ENCODE peak calls at places on chromosomes 5 and 9, in four cellular contexts. U is mesendoderm, W is IMR-90, D is neuronal stem cell. J is an unnamed sample.
A peak's percentile ranks its signal among the peaks of the same experiment; 100 is the strongest.

GRCh38 chr5:163658702-163659567 is 153.5 kb downstream of the MAT2B start:
- DNase-seq in W (peak; percentile 55), D (no peak), U (no peak), J (no peak)

GRCh38 chr9:74771262-74771585 is 116.5 kb downstream of the TRPM6 start:
- DNase-seq in U (no peak), D (no peak), W (no peak), J (no peak)

GRCh38 chr9:135706288-135706687 is 4.3 kb downstream of the KCNT1 start:
- DNase-seq in D (no peak), U (no peak), W (no peak), J (no peak)

GRCh38 chr9:87795178-87795577 is 69.3 kb downstream of the CTSL start:
- DNase-seq in D (no peak), U (peak; percentile 47), W (no peak), J (no peak)

GRCh38 chr9:108473209-108474112 is 382.3 kb downstream of the ACTL7B start:
- DNase-seq in D (no peak), W (peak; percentile 61), U (peak; percentile 4), J (peak; percentile 30)

GRCh38 chr5:138831703-138832102 is 43.4 kb downstream of the LRRTM2 start:
- DNase-seq in U (no peak), D (no peak), W (peak; percentile 37), J (peak; percentile 10)

GRCh38 chr9:72140582-72140981 is 8.7 kb upstream of the GDA start:
- DNase-seq in W (no peak), U (peak; percentile 30), D (no peak), J (peak; percentile 6)

GRCh38 chr9:135583686-135584011 is 22.1 kb downstream of the PAEP start:
- DNase-seq in D (no peak), U (no peak), W (no peak), J (no peak)

GRCh38 chr5:135426102-135427082 is 20.8 kb downstream of the DCANP1 start:
- DNase-seq in D (peak; percentile 21), W (peak; percentile 61), U (peak; percentile 67), J (peak; percentile 74)

GRCh38 chr9:96342553-96343245 is 40.7 kb upstream of the HSD17B3 start:
- DNase-seq in U (no peak), D (no peak), W (no peak), J (no peak)

DNA sequence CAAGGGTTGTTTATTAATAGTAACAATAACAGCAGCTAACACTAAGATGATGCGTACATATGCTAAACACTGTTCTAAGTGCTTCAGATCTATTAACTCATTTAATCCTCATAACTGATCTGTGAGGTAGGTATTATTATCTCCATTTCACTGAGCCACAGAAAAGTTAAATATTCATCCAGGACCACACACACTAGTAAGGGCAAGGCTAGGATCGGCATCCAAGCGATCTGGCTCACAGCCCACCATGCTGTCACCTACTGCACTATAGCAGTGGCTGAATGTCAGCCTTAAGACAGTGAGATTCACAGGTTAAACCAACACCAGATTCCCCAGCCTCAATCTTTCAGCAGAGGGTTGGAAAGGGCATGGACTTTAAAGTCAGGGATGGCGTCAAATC is 151.0 kb downstream of the MAPKAP1 start:
- DNase-seq in W (no peak), U (no peak), D (no peak), J (no peak)
- H3K27ac ChIP-seq in W (no peak overlapping the region), U (no peak overlapping the region), D (no peak overlapping the region), J (no peak overlapping the region)

DNA sequence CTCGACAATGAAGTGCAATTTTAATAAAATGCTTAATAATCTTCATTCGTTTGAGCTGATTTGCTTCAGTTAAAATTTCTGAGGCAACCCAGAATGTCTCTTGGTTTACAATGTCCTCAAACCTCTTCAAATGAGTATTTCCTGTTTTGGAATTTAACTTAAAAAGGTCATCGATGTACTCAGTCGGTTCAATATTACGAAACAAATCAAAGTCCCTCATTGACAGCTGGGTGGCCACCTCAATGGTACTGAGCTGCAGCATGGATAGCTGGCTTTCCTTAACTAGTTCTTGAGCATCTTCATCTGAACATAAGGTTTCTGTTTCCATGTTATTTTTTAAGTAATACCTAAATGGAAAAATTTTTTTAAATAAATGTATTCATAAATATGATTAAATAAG is 173.3 kb downstream of the RAPGEF6 start:
- DNase-seq in D (no peak), U (no peak), W (no peak), J (no peak)
- H3K18ac ChIP-seq in D (no peak overlapping the region), U (no peak overlapping the region), W (no peak overlapping the region), J (no peak overlapping the region)

DNA sequence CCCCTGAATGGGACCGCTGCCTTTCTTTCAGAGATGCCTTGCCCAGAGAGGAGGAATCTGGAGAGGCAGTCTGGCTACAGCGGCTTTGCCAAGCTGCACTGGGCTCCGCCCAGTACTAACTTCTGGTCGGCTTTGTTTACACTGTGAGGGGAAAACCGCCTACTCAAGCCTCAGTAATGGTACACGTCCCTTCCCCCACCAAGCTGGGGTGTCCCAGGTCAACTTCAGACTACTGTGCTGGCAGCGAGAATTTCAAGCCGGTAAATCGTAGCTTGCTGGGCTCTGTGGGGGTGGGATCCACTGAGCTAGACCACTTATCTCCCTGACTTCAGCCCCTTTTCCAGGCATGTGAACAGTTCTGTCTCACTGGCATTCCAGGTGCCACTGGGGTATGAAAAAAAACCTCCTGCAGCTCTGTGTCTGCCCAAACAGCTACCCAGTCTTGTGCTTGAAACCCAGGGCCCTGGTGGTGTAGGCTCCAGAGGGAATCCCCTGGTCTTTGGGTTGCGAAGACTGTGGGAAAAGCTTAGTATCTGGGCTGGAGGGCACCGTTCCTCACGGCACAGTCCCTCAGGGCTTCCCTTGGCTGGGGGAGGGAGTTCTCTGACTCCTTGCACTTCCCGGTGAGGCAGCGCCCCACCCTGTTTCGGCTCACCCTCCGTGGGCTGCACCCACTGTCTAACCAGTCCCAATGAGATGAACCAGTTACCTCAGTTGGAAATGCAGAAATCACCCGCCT is 171.2 kb downstream of the CWC27 start:
- DNase-seq in D (no peak), U (peak; percentile 50), W (peak; percentile 59), J (no peak)
- H3K27ac ChIP-seq in D (peak overlapping the region; percentile 36), U (no peak overlapping the region), W (peak overlapping the region; percentile 17), J (no peak overlapping the region)

DNA sequence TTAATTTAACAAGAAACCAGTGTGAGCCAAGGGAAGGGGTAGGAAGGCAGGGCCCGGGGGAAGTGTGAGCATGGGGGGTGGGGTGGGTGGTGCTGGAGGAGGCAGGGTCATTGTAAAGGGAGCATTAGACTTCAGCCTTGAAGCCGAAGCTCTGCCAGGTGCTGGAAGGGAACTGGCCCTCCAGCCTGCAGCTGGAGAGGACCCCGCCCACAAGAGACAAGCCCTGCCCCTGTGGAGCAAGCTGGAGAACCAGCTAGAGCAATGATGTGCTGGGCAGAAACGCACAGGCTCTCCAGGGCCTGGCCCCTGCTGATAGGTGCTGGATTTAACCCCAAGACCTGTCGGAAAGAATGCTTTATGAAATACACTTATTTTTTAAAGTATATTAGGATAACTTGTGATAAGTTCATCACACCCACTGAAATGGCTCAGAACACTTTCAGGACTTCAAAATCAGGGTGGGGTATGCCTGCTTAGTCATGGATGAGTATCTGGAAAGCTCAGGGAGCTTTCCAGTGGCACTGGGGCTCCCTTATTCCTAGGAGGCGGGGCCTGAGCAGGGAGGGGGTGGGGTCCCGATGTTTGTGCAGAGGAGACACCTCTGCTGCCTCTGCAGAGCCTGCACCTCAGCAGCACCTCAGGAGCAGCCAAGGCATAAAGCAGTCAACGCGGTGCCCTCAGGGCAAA is 27.1 kb downstream of the UBE2QL1 start:
- DNase-seq in U (peak; percentile 63), W (no peak), D (no peak), J (no peak)
- H3K18ac ChIP-seq in U (no peak overlapping the region), W (no peak overlapping the region), D (no peak overlapping the region), J (no peak overlapping the region)

DNA sequence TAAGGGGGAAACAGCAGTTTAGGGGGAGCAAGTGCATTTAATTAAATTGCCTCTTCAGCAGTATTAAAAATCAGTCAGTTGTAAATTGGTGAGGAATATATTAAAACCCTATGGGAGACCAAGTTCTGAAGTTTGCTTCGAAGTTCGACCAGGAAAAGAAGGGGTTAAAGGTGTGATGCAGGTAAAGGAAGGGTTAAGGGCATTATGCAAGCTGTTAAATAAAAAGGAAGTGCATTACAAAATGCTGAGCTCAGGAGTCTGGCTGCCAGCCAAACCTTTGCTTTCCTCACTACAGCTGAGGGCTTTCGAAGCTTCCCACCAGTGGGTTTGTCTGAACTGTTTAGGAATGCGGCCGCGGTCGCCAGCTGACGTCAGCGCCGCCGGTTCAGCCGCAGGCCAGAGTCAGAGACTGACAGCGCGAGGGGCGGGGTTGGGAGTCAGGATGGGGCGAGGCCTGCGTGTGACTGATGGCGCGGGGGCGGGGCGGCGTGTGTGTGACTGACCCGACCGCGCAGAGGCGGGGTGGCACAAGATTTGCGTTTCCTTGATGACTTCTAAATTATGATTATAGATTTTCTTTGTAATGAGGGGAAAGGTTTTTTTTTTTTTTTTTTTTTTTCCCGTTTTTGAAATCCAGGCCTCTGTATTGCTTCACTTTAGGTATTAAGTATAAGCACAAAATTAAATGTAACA is 76.6 kb downstream of the ZSWIM6 start:
- DNase-seq in D (peak; percentile 91), W (peak; percentile 99), U (peak; percentile 99), J (peak; percentile 99)
- H3K27ac ChIP-seq in D (peak overlapping the region; percentile 68), W (peak overlapping the region; percentile 38), U (no peak overlapping the region), J (peak overlapping the region; percentile 71)

DNA sequence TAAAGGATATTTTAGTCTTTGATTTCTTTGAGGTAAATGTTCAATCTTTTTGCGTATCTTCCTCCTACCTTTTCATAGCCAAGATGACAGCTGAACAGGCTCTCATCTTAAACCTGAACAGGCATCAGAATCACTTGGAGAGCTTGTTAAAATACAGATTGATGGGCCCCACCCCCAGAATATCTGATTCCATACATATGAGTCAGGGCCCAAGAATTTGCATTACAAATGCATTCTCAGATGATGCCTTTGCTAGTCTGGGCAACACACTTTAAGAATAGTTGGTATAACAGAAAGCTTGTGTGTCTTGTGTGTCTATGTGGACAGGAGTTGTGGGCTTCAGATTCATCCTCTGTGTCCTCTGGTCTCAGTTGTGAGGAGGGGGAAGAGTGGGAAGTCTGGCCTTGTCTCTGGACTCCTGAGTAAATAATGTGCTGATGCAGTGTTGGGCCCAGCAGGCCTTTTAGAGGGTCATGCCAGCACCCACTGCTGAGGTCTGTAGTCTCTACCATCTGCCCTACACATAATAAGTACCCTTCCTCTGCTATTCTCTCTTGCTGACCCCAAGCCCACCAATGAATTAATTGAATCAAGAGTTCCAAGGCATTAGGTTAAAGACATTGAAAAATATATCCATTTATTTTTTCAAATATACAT is 43.1 kb downstream of the PTCD2 start:
- DNase-seq in W (peak; percentile 87), U (peak; percentile 90), D (no peak), J (peak; percentile 44)
- H3K18ac ChIP-seq in W (peak overlapping the region; percentile 98), U (no peak overlapping the region), D (no peak overlapping the region), J (peak overlapping the region; percentile 42)

GRCh38 chr5:133467325-133467700 is 145.0 kb downstream of the FSTL4 start:
- DNase-seq in W (no peak), U (peak; percentile 26), D (no peak), J (no peak)
- H3K27ac ChIP-seq in W (no peak overlapping the region), U (no peak overlapping the region), D (no peak overlapping the region), J (no peak overlapping the region)

DNA sequence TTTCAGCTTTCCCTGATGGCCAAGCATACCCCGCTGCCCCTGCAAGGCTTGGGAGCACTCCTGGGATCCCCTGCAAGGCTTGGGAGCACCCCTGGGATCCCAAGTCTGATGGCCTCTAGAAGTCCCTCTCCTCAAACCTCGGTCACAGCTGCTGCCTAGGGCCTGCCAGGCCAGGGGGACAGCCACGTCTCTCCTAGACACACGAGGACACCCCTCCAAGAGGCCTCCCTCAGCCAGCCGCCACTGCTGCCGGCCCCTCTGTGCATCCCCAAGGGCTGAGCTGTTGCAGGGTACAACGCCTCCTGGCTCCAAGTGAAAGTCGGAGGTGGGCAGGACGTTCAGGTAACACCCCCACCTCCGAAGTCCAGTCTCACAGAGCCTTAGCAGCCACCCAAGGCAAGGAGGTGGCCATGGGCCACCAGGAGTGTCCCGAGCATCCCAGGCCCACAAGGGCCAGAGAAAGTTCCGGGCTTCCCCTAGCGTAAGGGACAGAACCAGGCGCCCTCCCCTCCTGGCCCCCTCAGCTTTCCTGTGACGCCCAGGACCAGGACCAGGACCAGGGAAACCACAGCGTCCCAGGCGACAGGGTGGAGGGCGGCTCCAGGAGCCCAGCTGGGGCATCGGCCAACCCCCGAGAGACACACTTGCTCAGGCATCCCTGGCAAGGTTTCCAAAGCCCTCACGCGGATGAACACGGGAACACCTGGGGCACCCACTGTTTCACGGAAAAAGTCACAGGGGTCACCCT is 17.3 kb upstream of the SLC12A7 start:
- DNase-seq in U (no peak), D (no peak), W (no peak), J (no peak)
- H3K18ac ChIP-seq in U (no peak overlapping the region), D (peak overlapping the region; percentile 73), W (no peak overlapping the region), J (no peak overlapping the region)

GRCh38 chr5:54049963-54050362 is 260.4 kb downstream of the ARL15 start:
- DNase-seq in D (no peak), U (no peak), W (peak; percentile 70), J (no peak)
- H3K27ac ChIP-seq in D (no peak overlapping the region), U (no peak overlapping the region), W (peak overlapping the region; percentile 64), J (no peak overlapping the region)

J was measured in trophoblast cell.